ENCODE peak calls at places on chromosomes 7 and 10, in nine cellular contexts. One of them, this sample, is unnamed.

GRCh38 chr10:128921389-128922022 is 545.5 kb upstream of the MGMT start:
- DNase-seq in T-helper 1 cell: no peak
- DNase-seq in choroid plexus epithelial cell: no peak
- DNase-seq in GF-D8: no peak
- DNase-seq in activated T-cell treated with anti-CD3 and anti-CD28 coated beads for 1 hour: no peak
- DNase-seq in T-cell: no peak
- DNase-seq in T1000: no peak
- DNase-seq in RWPE1: no peak
- DNase-seq in activated CD4-positive, CD25-positive, alpha-beta regulatory T cell: no peak
- DNase-seq in this sample: no peak

GRCh38 chr10:95237376-95238170 is 43.5 kb downstream of the ACSM6 start:
- DNase-seq in T-helper 1 cell: no peak
- DNase-seq in choroid plexus epithelial cell: peak
- DNase-seq in GF-D8: no peak
- DNase-seq in activated T-cell treated with anti-CD3 and anti-CD28 coated beads for 1 hour: no peak
- DNase-seq in T-cell: no peak
- DNase-seq in T1000: no peak
- DNase-seq in RWPE1: no peak
- DNase-seq in activated CD4-positive, CD25-positive, alpha-beta regulatory T cell: no peak
- DNase-seq in this sample: no peak

GRCh38 chr7:3569643-3570042 is 268.6 kb downstream of the SDK1 start:
- DNase-seq in T-helper 1 cell: no peak
- DNase-seq in choroid plexus epithelial cell: no peak
- DNase-seq in GF-D8: no peak
- DNase-seq in activated T-cell treated with anti-CD3 and anti-CD28 coated beads for 1 hour: no peak
- DNase-seq in T-cell: no peak
- DNase-seq in T1000: no peak
- DNase-seq in RWPE1: no peak
- DNase-seq in activated CD4-positive, CD25-positive, alpha-beta regulatory T cell: no peak
- DNase-seq in this sample: no peak

GRCh38 chr7:127678947-127679346 is 27.0 kb downstream of the SND1 start:
- DNase-seq in T-helper 1 cell: no peak
- DNase-seq in choroid plexus epithelial cell: peak
- DNase-seq in GF-D8: no peak
- DNase-seq in activated T-cell treated with anti-CD3 and anti-CD28 coated beads for 1 hour: no peak
- DNase-seq in T-cell: no peak
- DNase-seq in T1000: no peak
- DNase-seq in RWPE1: no peak
- DNase-seq in activated CD4-positive, CD25-positive, alpha-beta regulatory T cell: no peak
- DNase-seq in this sample: no peak

GRCh38 chr10:12973149-12973718 is 28.3 kb downstream of the CCDC3 start:
- DNase-seq in T-helper 1 cell: no peak
- DNase-seq in choroid plexus epithelial cell: no peak
- DNase-seq in GF-D8: no peak
- DNase-seq in activated T-cell treated with anti-CD3 and anti-CD28 coated beads for 1 hour: no peak
- DNase-seq in T-cell: no peak
- DNase-seq in T1000: no peak
- DNase-seq in RWPE1: no peak
- DNase-seq in activated CD4-positive, CD25-positive, alpha-beta regulatory T cell: no peak
- DNase-seq in this sample: no peak

GRCh38 chr7:78448915-78449314 is 650.3 kb downstream of the PHTF2 start:
- DNase-seq in T-helper 1 cell: no peak
- DNase-seq in choroid plexus epithelial cell: no peak
- DNase-seq in GF-D8: no peak
- DNase-seq in activated T-cell treated with anti-CD3 and anti-CD28 coated beads for 1 hour: no peak
- DNase-seq in T-cell: no peak
- DNase-seq in T1000: no peak
- DNase-seq in RWPE1: no peak
- DNase-seq in activated CD4-positive, CD25-positive, alpha-beta regulatory T cell: no peak
- DNase-seq in this sample: no peak

GRCh38 chr7:116798205-116798730 is 64.1 kb upstream of the CAPZA2 start:
- DNase-seq in T-helper 1 cell: no peak
- DNase-seq in choroid plexus epithelial cell: no peak
- DNase-seq in GF-D8: no peak
- DNase-seq in activated T-cell treated with anti-CD3 and anti-CD28 coated beads for 1 hour: no peak
- DNase-seq in T-cell: no peak
- DNase-seq in T1000: no peak
- DNase-seq in RWPE1: no peak
- DNase-seq in activated CD4-positive, CD25-positive, alpha-beta regulatory T cell: no peak
- DNase-seq in this sample: no peak

GRCh38 chr10:129962092-129962494 is 2.0 kb downstream of the EBF3 start:
- DNase-seq in T-helper 1 cell: no peak
- DNase-seq in choroid plexus epithelial cell: peak
- DNase-seq in GF-D8: peak
- DNase-seq in activated T-cell treated with anti-CD3 and anti-CD28 coated beads for 1 hour: no peak
- DNase-seq in T-cell: no peak
- DNase-seq in T1000: no peak
- DNase-seq in RWPE1: no peak
- DNase-seq in activated CD4-positive, CD25-positive, alpha-beta regulatory T cell: no peak
- DNase-seq in this sample: no peak

GRCh38 chr10:100403734-100404133 is 56.7 kb downstream of the SCD start:
- DNase-seq in T-helper 1 cell: no peak
- DNase-seq in choroid plexus epithelial cell: no peak
- DNase-seq in GF-D8: no peak
- DNase-seq in activated T-cell treated with anti-CD3 and anti-CD28 coated beads for 1 hour: no peak
- DNase-seq in T-cell: no peak
- DNase-seq in T1000: no peak
- DNase-seq in RWPE1: no peak
- DNase-seq in activated CD4-positive, CD25-positive, alpha-beta regulatory T cell: no peak
- DNase-seq in this sample: no peak

GRCh38 chr7:138460176-138460648 is at the start of gene TRIM24:
- DNase-seq in T-helper 1 cell: peak
- DNase-seq in choroid plexus epithelial cell: no peak
- DNase-seq in GF-D8: no peak
- DNase-seq in activated T-cell treated with anti-CD3 and anti-CD28 coated beads for 1 hour: no peak
- DNase-seq in T-cell: no peak
- DNase-seq in T1000: no peak
- DNase-seq in RWPE1: peak
- DNase-seq in activated CD4-positive, CD25-positive, alpha-beta regulatory T cell: no peak
- DNase-seq in this sample: no peak

GRCh38 chr7:22189741-22190140 is 167.2 kb downstream of the RAPGEF5 start:
- DNase-seq in T-helper 1 cell: no peak
- DNase-seq in choroid plexus epithelial cell: no peak
- DNase-seq in GF-D8: no peak
- DNase-seq in activated T-cell treated with anti-CD3 and anti-CD28 coated beads for 1 hour: no peak
- DNase-seq in T-cell: no peak
- DNase-seq in T1000: no peak
- DNase-seq in RWPE1: no peak
- DNase-seq in activated CD4-positive, CD25-positive, alpha-beta regulatory T cell: no peak
- DNase-seq in this sample: no peak

GRCh38 chr7:150739045-150739432 is 1.8 kb downstream of the GIMAP5 start:
- DNase-seq in T-helper 1 cell: no peak
- DNase-seq in choroid plexus epithelial cell: no peak
- DNase-seq in GF-D8: no peak
- DNase-seq in activated T-cell treated with anti-CD3 and anti-CD28 coated beads for 1 hour: no peak
- DNase-seq in T-cell: no peak
- DNase-seq in T1000: no peak
- DNase-seq in RWPE1: no peak
- DNase-seq in activated CD4-positive, CD25-positive, alpha-beta regulatory T cell: no peak
- DNase-seq in this sample: no peak

GRCh38 chr10:84537447-84537931 is 209.1 kb downstream of the CCSER2 start:
- DNase-seq in T-helper 1 cell: no peak
- DNase-seq in choroid plexus epithelial cell: peak
- DNase-seq in GF-D8: no peak
- DNase-seq in activated T-cell treated with anti-CD3 and anti-CD28 coated beads for 1 hour: no peak
- DNase-seq in T-cell: peak
- DNase-seq in T1000: peak
- DNase-seq in RWPE1: peak
- DNase-seq in activated CD4-positive, CD25-positive, alpha-beta regulatory T cell: no peak
- DNase-seq in this sample: peak

GRCh38 chr7:156903232-156903909 is 10.4 kb upstream of the LMBR1 start:
- DNase-seq in T-helper 1 cell: no peak
- DNase-seq in choroid plexus epithelial cell: peak
- DNase-seq in GF-D8: no peak
- DNase-seq in activated T-cell treated with anti-CD3 and anti-CD28 coated beads for 1 hour: peak
- DNase-seq in T-cell: no peak
- DNase-seq in T1000: no peak
- DNase-seq in RWPE1: peak
- DNase-seq in activated CD4-positive, CD25-positive, alpha-beta regulatory T cell: no peak
- DNase-seq in this sample: peak

GRCh38 chr10:97224483-97225435 is 39.0 kb upstream of the SLIT1 start:
- DNase-seq in T-helper 1 cell: no peak
- DNase-seq in choroid plexus epithelial cell: no peak
- DNase-seq in GF-D8: peak
- DNase-seq in activated T-cell treated with anti-CD3 and anti-CD28 coated beads for 1 hour: no peak
- DNase-seq in T-cell: no peak
- DNase-seq in T1000: no peak
- DNase-seq in RWPE1: no peak
- DNase-seq in activated CD4-positive, CD25-positive, alpha-beta regulatory T cell: no peak
- DNase-seq in this sample: no peak

GRCh38 chr10:12597800-12598750 is 248.7 kb downstream of the CAMK1D start:
- DNase-seq in T-helper 1 cell: no peak
- DNase-seq in choroid plexus epithelial cell: no peak
- DNase-seq in GF-D8: no peak
- DNase-seq in activated T-cell treated with anti-CD3 and anti-CD28 coated beads for 1 hour: no peak
- DNase-seq in T-cell: no peak
- DNase-seq in T1000: no peak
- DNase-seq in RWPE1: no peak
- DNase-seq in activated CD4-positive, CD25-positive, alpha-beta regulatory T cell: no peak
- DNase-seq in this sample: no peak

GRCh38 chr7:131105803-131106680 is 221.6 kb upstream of the MKLN1 start:
- DNase-seq in T-helper 1 cell: peak
- DNase-seq in choroid plexus epithelial cell: peak
- DNase-seq in GF-D8: no peak
- DNase-seq in activated T-cell treated with anti-CD3 and anti-CD28 coated beads for 1 hour: peak
- DNase-seq in T-cell: peak
- DNase-seq in T1000: peak
- DNase-seq in RWPE1: peak
- DNase-seq in activated CD4-positive, CD25-positive, alpha-beta regulatory T cell: peak
- DNase-seq in this sample: peak

GRCh38 chr7:141550694-141551079 is 523 bp upstream of the AGK start:
- DNase-seq in T-helper 1 cell: no peak
- DNase-seq in choroid plexus epithelial cell: no peak
- DNase-seq in GF-D8: no peak
- DNase-seq in activated T-cell treated with anti-CD3 and anti-CD28 coated beads for 1 hour: no peak
- DNase-seq in T-cell: peak
- DNase-seq in T1000: no peak
- DNase-seq in RWPE1: no peak
- DNase-seq in activated CD4-positive, CD25-positive, alpha-beta regulatory T cell: no peak
- DNase-seq in this sample: peak

GRCh38 chr7:101924171-101924570 is 106.7 kb downstream of the CUX1 start:
- DNase-seq in T-helper 1 cell: no peak
- DNase-seq in choroid plexus epithelial cell: no peak
- DNase-seq in GF-D8: no peak
- DNase-seq in activated T-cell treated with anti-CD3 and anti-CD28 coated beads for 1 hour: no peak
- DNase-seq in T-cell: no peak
- DNase-seq in T1000: peak
- DNase-seq in RWPE1: no peak
- DNase-seq in activated CD4-positive, CD25-positive, alpha-beta regulatory T cell: no peak
- DNase-seq in this sample: no peak

GRCh38 chr10:112711366-112711765 is 238.7 kb upstream of the TCF7L2 start:
- DNase-seq in T-helper 1 cell: no peak
- DNase-seq in choroid plexus epithelial cell: peak
- DNase-seq in GF-D8: no peak
- DNase-seq in activated T-cell treated with anti-CD3 and anti-CD28 coated beads for 1 hour: no peak
- DNase-seq in T-cell: no peak
- DNase-seq in T1000: no peak
- DNase-seq in RWPE1: no peak
- DNase-seq in activated CD4-positive, CD25-positive, alpha-beta regulatory T cell: no peak
- DNase-seq in this sample: no peak

GRCh38 chr10:80718024-80718423 is 180.3 kb downstream of the SH2D4B start:
- DNase-seq in T-helper 1 cell: no peak
- DNase-seq in choroid plexus epithelial cell: no peak
- DNase-seq in GF-D8: no peak
- DNase-seq in activated T-cell treated with anti-CD3 and anti-CD28 coated beads for 1 hour: no peak
- DNase-seq in T-cell: no peak
- DNase-seq in T1000: no peak
- DNase-seq in RWPE1: no peak
- DNase-seq in activated CD4-positive, CD25-positive, alpha-beta regulatory T cell: no peak
- DNase-seq in this sample: no peak

GRCh38 chr7:23012797-23013714 is 874 bp downstream of the HYCC1 start:
- DNase-seq in T-helper 1 cell: peak
- DNase-seq in choroid plexus epithelial cell: peak
- DNase-seq in GF-D8: peak
- DNase-seq in activated T-cell treated with anti-CD3 and anti-CD28 coated beads for 1 hour: no peak
- DNase-seq in T-cell: no peak
- DNase-seq in T1000: no peak
- DNase-seq in RWPE1: no peak
- DNase-seq in activated CD4-positive, CD25-positive, alpha-beta regulatory T cell: no peak
- DNase-seq in this sample: peak

GRCh38 chr10:62691331-62691730 is 113.2 kb upstream of the ADO start:
- DNase-seq in T-helper 1 cell: no peak
- DNase-seq in choroid plexus epithelial cell: no peak
- DNase-seq in GF-D8: no peak
- DNase-seq in activated T-cell treated with anti-CD3 and anti-CD28 coated beads for 1 hour: no peak
- DNase-seq in T-cell: no peak
- DNase-seq in T1000: no peak
- DNase-seq in RWPE1: no peak
- DNase-seq in activated CD4-positive, CD25-positive, alpha-beta regulatory T cell: no peak
- DNase-seq in this sample: no peak

GRCh38 chr10:75418287-75418686 is 13.1 kb upstream of the LRMDA start:
- DNase-seq in T-helper 1 cell: no peak
- DNase-seq in choroid plexus epithelial cell: no peak
- DNase-seq in GF-D8: no peak
- DNase-seq in activated T-cell treated with anti-CD3 and anti-CD28 coated beads for 1 hour: no peak
- DNase-seq in T-cell: no peak
- DNase-seq in T1000: no peak
- DNase-seq in RWPE1: no peak
- DNase-seq in activated CD4-positive, CD25-positive, alpha-beta regulatory T cell: no peak
- DNase-seq in this sample: no peak